ENCODE peak calls at places on chromosomes 4 and X, in six cellular contexts. H, D, Z, Y, R and A are unnamed samples.

GRCh38 chr4:24032371-24032989 is 142.6 kb upstream of the PPARGC1A start:
- DNase-seq in H (no peak), D (no peak), Z (no peak), Y (no peak), R (no peak), A (no peak)

GRCh38 chr4:11894976-11895375 is 466.3 kb upstream of the HS3ST1 start:
- DNase-seq in H (no peak), D (no peak), Z (no peak), Y (no peak), R (no peak), A (no peak)

GRCh38 chr4:87949961-87950360 is 25.6 kb upstream of the SPP1 start:
- DNase-seq in H (no peak), D (no peak), Z (no peak), Y (no peak), R (no peak), A (no peak)

GRCh38 chrX:18545771-18546170 is 120.4 kb downstream of the CDKL5 start:
- DNase-seq in H (no peak), D (no peak), Z (no peak), Y (no peak), R (no peak), A (no peak)

GRCh38 chr4:5051692-5052423 is 578 bp downstream of the STK32B start:
- DNase-seq in H (no peak), D (no peak), Z (no peak), Y (peak), R (no peak), A (no peak)

GRCh38 chr4:91829531-91829930 is 474.2 kb upstream of the GRID2 start:
- DNase-seq in H (no peak), D (no peak), Z (no peak), Y (no peak), R (no peak), A (no peak)

GRCh38 chr4:101774807-101775206 is 15.7 kb upstream of the BANK1 start:
- DNase-seq in H (no peak), D (no peak), Z (no peak), Y (no peak), R (no peak), A (no peak)

GRCh38 chr4:41452484-41453225 is 85.3 kb upstream of the LIMCH1 start:
- DNase-seq in H (no peak), D (peak), Z (no peak), Y (no peak), R (no peak), A (no peak)

GRCh38 chr4:3010998-3011397 is 47.6 kb downstream of the GRK4 start:
- DNase-seq in H (no peak), D (no peak), Z (no peak), Y (peak), R (no peak), A (no peak)

GRCh38 chr4:41873380-41874295 is 61.6 kb upstream of the TMEM33 start:
- DNase-seq in H (no peak), D (no peak), Z (no peak), Y (no peak), R (no peak), A (no peak)

GRCh38 chr4:67765401-67765800 is 11.2 kb upstream of the GNRHR start:
- DNase-seq in H (no peak), D (no peak), Z (no peak), Y (no peak), R (no peak), A (no peak)

GRCh38 chr4:154577324-154577723 is 13.2 kb downstream of the FGA start:
- DNase-seq in H (no peak), D (no peak), Z (no peak), Y (no peak), R (no peak), A (no peak)

GRCh38 chr4:1628892-1629703 is 55.0 kb downstream of the FAM53A start:
- DNase-seq in H (peak), D (peak), Z (peak), Y (peak), R (no peak), A (peak)

GRCh38 chr4:136302566-136302965 is 1229.7 kb downstream of the PCDH18 start:
- DNase-seq in H (no peak), D (no peak), Z (no peak), Y (no peak), R (no peak), A (no peak)

GRCh38 chrX:46130246-46130645 is 415.0 kb downstream of the ZNF674 start:
- DNase-seq in H (no peak), D (no peak), Z (no peak), Y (no peak), R (no peak), A (no peak)

GRCh38 chr4:8732681-8733243 is 138.9 kb downstream of the HMX1 start:
- DNase-seq in H (no peak), D (no peak), Z (no peak), Y (no peak), R (no peak), A (no peak)

GRCh38 chrX:40278340-40279090 is 180.8 kb upstream of the BCOR start:
- DNase-seq in H (peak), D (no peak), Z (peak), Y (no peak), R (no peak), A (peak)

GRCh38 chr4:80171251-80171650 is 26.1 kb upstream of the PRDM8 start:
- DNase-seq in H (no peak), D (no peak), Z (no peak), Y (no peak), R (no peak), A (no peak)

GRCh38 chr4:17492058-17492741 is 19.7 kb downstream of the QDPR start:
- DNase-seq in H (no peak), D (no peak), Z (no peak), Y (peak), R (no peak), A (no peak)

GRCh38 chr4:37976991-37977470 is 16.8 kb downstream of the PTTG2 start:
- DNase-seq in H (peak), D (peak), Z (peak), Y (peak), R (peak), A (peak)

GRCh38 chr4:125728568-125728967 is 413.8 kb downstream of the FAT4 start:
- DNase-seq in H (no peak), D (no peak), Z (no peak), Y (no peak), R (no peak), A (no peak)

GRCh38 chr4:181807771-181808170 is 435.4 kb upstream of the TENM3 start:
- DNase-seq in H (no peak), D (no peak), Z (no peak), Y (no peak), R (no peak), A (no peak)